ENCODE peak calls at places on chromosomes 3 and 15, in seven cellular contexts. L is LHCN-M2; R is activated CD4-positive, alpha-beta T cell treated with anti-CD3 and anti-CD28 coated beads, Interleukin-2, amount 10 ng/mL, durations not matched to agents 24 days and 14 days; T is retina; D is EH; U is T-helper 1 cell; B is EL. E is an unnamed sample.

GRCh38 chr15:83445653-83446052 is 1.5 kb upstream of the SH3GL3 start:
- DNase-seq in R (no peak), U (no peak), L (no peak), B (no peak), T (no peak), D (no peak), E (no peak)

GRCh38 chr15:71290002-71290401 is 174.7 kb downstream of the THSD4 start:
- DNase-seq in B (no peak), U (no peak), T (no peak), L (no peak), R (no peak), D (no peak), E (no peak)

GRCh38 chr3:126124148-126124868 is 40.4 kb upstream of the SLC41A3 start:
- DNase-seq in R (no peak), D (no peak), L (no peak), T (no peak), B (no peak), U (no peak), E (no peak)

GRCh38 chr15:55362641-55363040 is 43.6 kb downstream of the PIGB start:
- DNase-seq in D (no peak), U (no peak), B (no peak), R (no peak), T (no peak), L (no peak), E (no peak)

GRCh38 chr3:107868449-107868848 is 222.4 kb downstream of the CD47 start:
- DNase-seq in B (no peak), U (no peak), L (no peak), T (no peak), R (no peak), D (no peak), E (no peak)

GRCh38 chr3:63905731-63906620 is 6.2 kb downstream of the SCAANT1 start:
- DNase-seq in L (no peak), R (no peak), T (no peak), B (no peak), U (no peak), D (no peak), E (no peak)

GRCh38 chr15:90053685-90054466 is 48.4 kb downstream of the IDH2 start:
- DNase-seq in B (no peak), L (no peak), T (no peak), U (no peak), D (no peak), R (no peak), E (no peak)

GRCh38 chr3:131608741-131609140 is 106.0 kb upstream of the MRPL3 start:
- DNase-seq in D (peak), U (no peak), T (no peak), B (peak), L (no peak), R (no peak), E (peak)

GRCh38 chr15:91853968-91854943 is 748 bp downstream of the SLCO3A1 start:
- DNase-seq in T (peak), R (peak), D (peak), B (peak), L (no peak), U (peak), E (peak)

GRCh38 chr3:78972617-78973301 is 795.0 kb downstream of the ROBO1 start:
- DNase-seq in D (no peak), U (no peak), R (no peak), B (no peak), L (no peak), T (no peak), E (no peak)

GRCh38 chr3:161560006-161560637 is 63.5 kb downstream of the OTOL1 start:
- DNase-seq in L (peak), U (no peak), B (peak), R (peak), T (peak), D (peak), E (peak)

GRCh38 chr15:33034588-33034987 is 159.9 kb downstream of the FMN1 start:
- DNase-seq in R (no peak), T (no peak), D (no peak), U (no peak), B (no peak), L (no peak), E (no peak)

GRCh38 chr15:35723852-35724251 is 177.9 kb upstream of the DPH6 start:
- DNase-seq in L (no peak), T (no peak), D (peak), B (peak), U (no peak), R (no peak), E (peak)

GRCh38 chr3:29936054-29936453 is 655.2 kb downstream of the RBMS3 start:
- DNase-seq in D (no peak), L (no peak), T (no peak), R (no peak), B (no peak), U (no peak), E (no peak)

E was measured in AG10803.